ENCODE peak calls at places on chromosomes 3 and 15, in ten cellular contexts. V is spleen, Y is GM20000, X is neural crest cell, Q is ovary, I is HFFc6, G is choroid plexus epithelial cell, E is AG09319, Z is fibroblast of mammary gland, S is cardiac muscle cell. D is an unnamed sample.

GRCh38 chr3:45739944-45740343 is 50.7 kb downstream of the SACM1L start:
- DNase-seq in V (no peak), Y (no peak), X (no peak), Q (no peak), I (no peak), G (no peak), E (no peak), Z (no peak), S (no peak), D (no peak)

GRCh38 chr15:32774022-32774421 is 56.2 kb downstream of the GREM1 start:
- DNase-seq in V (no peak), Y (no peak), X (no peak), Q (no peak), I (peak), G (peak), E (peak), Z (peak), S (no peak), D (no peak)

GRCh38 chr15:66515901-66516322 is 10.8 kb downstream of the ZWILCH start:
- DNase-seq in V (no peak), Y (no peak), X (no peak), Q (no peak), I (no peak), G (peak), E (no peak), Z (no peak), S (no peak), D (no peak)

GRCh38 chr3:96012941-96013340 is 801.5 kb upstream of the EPHA6 start:
- DNase-seq in V (no peak), Y (no peak), X (no peak), Q (no peak), I (no peak), G (no peak), E (no peak), Z (peak), S (no peak), D (no peak)

GRCh38 chr3:104596551-104596950 is 770.2 kb upstream of the ALCAM start:
- DNase-seq in V (no peak), Y (peak), X (peak), Q (no peak), I (peak), G (peak), E (peak), Z (peak), S (peak), D (no peak)

GRCh38 chr3:152960684-152961083 is 125.8 kb downstream of the P2RY1 start:
- DNase-seq in V (no peak), Y (no peak), X (no peak), Q (no peak), I (no peak), G (peak), E (no peak), Z (no peak), S (no peak), D (no peak)

GRCh38 chr15:59300618-59301139 is 72.0 kb downstream of the MYO1E start:
- DNase-seq in V (no peak), Y (no peak), X (no peak), Q (no peak), I (no peak), G (no peak), E (no peak), Z (no peak), S (no peak), D (no peak)

GRCh38 chr15:44882499-44882968 is 74.0 kb upstream of the TERB2 start:
- DNase-seq in V (no peak), Y (peak), X (no peak), Q (no peak), I (no peak), G (no peak), E (no peak), Z (no peak), S (no peak), D (no peak)

GRCh38 chr3:186461141-186461540 is 83.0 kb downstream of the CRYGS start:
- DNase-seq in V (no peak), Y (no peak), X (no peak), Q (no peak), I (peak), G (peak), E (no peak), Z (peak), S (no peak), D (no peak)

GRCh38 chr3:10782011-10782410 is 34.0 kb upstream of the SLC6A11 start:
- DNase-seq in V (no peak), Y (no peak), X (no peak), Q (no peak), I (no peak), G (no peak), E (no peak), Z (no peak), S (no peak), D (no peak)

GRCh38 chr15:45458746-45459403 is 63.7 kb downstream of the SLC30A4 start:
- DNase-seq in V (peak), Y (peak), X (peak), Q (peak), I (peak), G (peak), E (no peak), Z (peak), S (peak), D (no peak)

GRCh38 chr3:181711325-181712135 is at the start of gene SOX2:
- DNase-seq in V (peak), Y (peak), X (peak), Q (peak), I (no peak), G (peak), E (no peak), Z (peak), S (peak), D (peak)

GRCh38 chr15:57253082-57253481 is 123.2 kb upstream of the CGNL1 start:
- DNase-seq in V (no peak), Y (no peak), X (no peak), Q (no peak), I (no peak), G (peak), E (no peak), Z (no peak), S (no peak), D (no peak)

GRCh38 chr3:45864760-45865567 is 21.4 kb upstream of the CCR9 start:
- DNase-seq in V (no peak), Y (peak), X (no peak), Q (no peak), I (no peak), G (no peak), E (no peak), Z (no peak), S (no peak), D (no peak)

GRCh38 chr15:69074843-69075224 is 60.3 kb downstream of the NOX5 start:
- DNase-seq in V (no peak), Y (no peak), X (no peak), Q (no peak), I (no peak), G (peak), E (no peak), Z (no peak), S (peak), D (no peak)

GRCh38 chr15:90684281-90684680 is 32.9 kb upstream of the BLM start:
- DNase-seq in V (no peak), Y (no peak), X (no peak), Q (no peak), I (no peak), G (no peak), E (no peak), Z (no peak), S (no peak), D (no peak)

GRCh38 chr3:192929755-192930491 is 12.3 kb upstream of the MB21D2 start:
- DNase-seq in V (no peak), Y (no peak), X (no peak), Q (no peak), I (peak), G (peak), E (no peak), Z (no peak), S (no peak), D (no peak)

GRCh38 chr3:112604536-112604935 is 36.4 kb downstream of the CCDC80 start:
- DNase-seq in V (no peak), Y (no peak), X (no peak), Q (no peak), I (peak), G (peak), E (peak), Z (peak), S (no peak), D (no peak)

GRCh38 chr3:32003380-32003779 is 21.8 kb downstream of the ZNF860 start:
- DNase-seq in V (no peak), Y (no peak), X (no peak), Q (no peak), I (no peak), G (no peak), E (no peak), Z (no peak), S (no peak), D (no peak)

GRCh38 chr3:32002536-32003368 is 21.2 kb downstream of the ZNF860 start:
- DNase-seq in V (no peak), Y (no peak), X (no peak), Q (no peak), I (no peak), G (no peak), E (no peak), Z (peak), S (no peak), D (no peak)

GRCh38 chr3:31999902-32000439 is 18.4 kb downstream of the ZNF860 start:
- DNase-seq in V (no peak), Y (no peak), X (no peak), Q (no peak), I (no peak), G (no peak), E (no peak), Z (no peak), S (no peak), D (no peak)

GRCh38 chr3:32000877-32001276 is 19.3 kb downstream of the ZNF860 start:
- DNase-seq in V (no peak), Y (no peak), X (no peak), Q (no peak), I (no peak), G (no peak), E (no peak), Z (no peak), S (no peak), D (no peak)

DNA sequence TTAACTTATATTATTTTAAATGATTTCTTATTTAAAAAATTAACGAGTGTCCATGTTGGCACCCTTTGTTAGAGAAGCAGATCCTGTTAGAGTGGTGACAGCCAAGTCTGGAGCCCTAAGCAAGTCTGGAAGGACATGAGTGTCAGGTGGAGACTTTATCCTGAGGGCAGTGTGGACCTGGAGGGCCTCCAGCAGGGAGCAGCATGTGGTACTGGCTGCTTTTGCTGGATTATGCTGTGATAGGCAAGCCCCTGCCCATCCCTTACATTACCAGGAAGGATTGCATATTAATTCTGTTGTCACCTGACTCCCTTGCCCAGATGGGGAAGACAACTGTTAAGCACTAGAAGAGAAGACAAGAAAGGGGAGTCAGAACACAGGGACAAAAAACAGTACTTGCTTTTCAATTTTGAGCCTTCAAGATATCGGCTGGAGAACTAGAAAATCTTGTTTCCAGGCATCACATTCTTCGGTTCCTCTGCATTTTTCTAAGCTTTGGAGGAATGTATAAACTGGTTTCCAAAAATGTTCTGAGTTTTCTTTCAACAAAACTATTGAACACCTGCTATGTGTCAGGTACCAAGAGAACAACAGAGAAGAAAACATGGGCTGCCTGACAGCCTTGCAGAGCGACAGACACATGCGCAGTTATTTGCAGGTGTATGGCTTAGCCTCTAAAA is 22.7 kb downstream of the ZNF860 start:
- DNase-seq in V (no peak), Y (no peak), X (no peak), Q (no peak), I (no peak), G (no peak), E (no peak), Z (no peak), S (no peak), D (no peak)
- TF ChIP-seq CTCF in V (no peak), Y (no peak), X (peak), Q (no peak), I (no peak), G (peak), E (no peak), Z (no peak), S (no peak), D (no peak)

DNA sequence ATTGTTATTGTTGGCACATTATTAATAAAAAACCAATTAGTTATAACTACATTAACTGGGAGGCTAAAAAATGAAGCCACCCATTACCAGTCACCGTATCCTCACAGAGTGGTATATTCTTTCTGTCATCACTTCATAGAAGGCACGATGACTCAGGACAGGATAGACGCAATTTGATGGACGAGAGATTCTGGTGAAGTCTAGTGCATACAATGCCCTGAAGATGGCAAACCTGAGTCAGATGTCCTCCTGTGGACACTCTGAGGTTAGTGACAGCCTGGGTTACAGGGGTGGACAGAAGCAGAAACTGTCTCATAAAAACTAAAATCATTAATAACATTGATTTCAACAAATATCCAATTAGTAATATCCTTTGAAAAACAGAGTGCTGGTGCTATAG is 150.3 kb downstream of the SLC9A9 start:
- DNase-seq in V (no peak), Y (no peak), X (no peak), Q (no peak), I (no peak), G (no peak), E (no peak), Z (peak), S (no peak), D (no peak)
- TF ChIP-seq CTCF in V (no peak), Y (no peak), X (no peak), Q (no peak), I (no peak), G (peak), E (no peak), Z (peak), S (no peak), D (no peak)

GRCh38 chr3:129485681-129486056 is 42.8 kb upstream of the RHO start:
- DNase-seq in V (peak), Y (no peak), X (no peak), Q (peak), I (peak), G (peak), E (peak), Z (peak), S (no peak), D (no peak)

GRCh38 chr3:129483870-129484269 is 43.8 kb downstream of the IFT122 start:
- DNase-seq in V (no peak), Y (no peak), X (no peak), Q (no peak), I (no peak), G (no peak), E (no peak), Z (no peak), S (no peak), D (no peak)

GRCh38 chr3:129486057-129487035 is 42.1 kb upstream of the RHO start:
- DNase-seq in V (no peak), Y (no peak), X (no peak), Q (no peak), I (peak), G (peak), E (peak), Z (peak), S (peak), D (no peak)

GRCh38 chr3:129481783-129482332 is 41.8 kb downstream of the IFT122 start:
- DNase-seq in V (no peak), Y (no peak), X (no peak), Q (peak), I (peak), G (peak), E (no peak), Z (peak), S (no peak), D (no peak)

DNA sequence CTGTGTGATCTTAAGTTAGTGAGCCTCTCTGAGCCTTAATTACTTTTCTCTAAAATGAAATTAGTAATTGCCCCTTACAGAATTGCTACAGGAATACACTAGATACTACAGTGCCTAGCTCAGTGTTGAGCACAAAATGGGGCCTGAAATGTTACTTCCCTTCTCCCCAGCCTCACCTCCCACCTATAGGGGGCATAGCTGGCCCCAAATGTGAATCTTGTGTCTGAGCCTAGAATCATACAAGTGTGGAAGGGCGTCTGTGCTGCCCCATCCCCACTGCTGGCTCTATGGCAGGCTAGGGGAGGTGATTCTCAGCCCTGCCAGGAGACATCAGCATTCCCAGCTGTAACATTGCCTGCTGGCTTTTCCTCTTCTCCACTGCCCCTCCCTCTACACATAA is 42.7 kb downstream of the IFT122 start:
- DNase-seq in V (no peak), Y (no peak), X (no peak), Q (no peak), I (no peak), G (no peak), E (no peak), Z (no peak), S (no peak), D (no peak)
- TF ChIP-seq CTCF in V (no peak), Y (no peak), X (peak), Q (no peak), I (peak), G (peak), E (no peak), Z (peak), S (peak), D (peak)

DNA sequence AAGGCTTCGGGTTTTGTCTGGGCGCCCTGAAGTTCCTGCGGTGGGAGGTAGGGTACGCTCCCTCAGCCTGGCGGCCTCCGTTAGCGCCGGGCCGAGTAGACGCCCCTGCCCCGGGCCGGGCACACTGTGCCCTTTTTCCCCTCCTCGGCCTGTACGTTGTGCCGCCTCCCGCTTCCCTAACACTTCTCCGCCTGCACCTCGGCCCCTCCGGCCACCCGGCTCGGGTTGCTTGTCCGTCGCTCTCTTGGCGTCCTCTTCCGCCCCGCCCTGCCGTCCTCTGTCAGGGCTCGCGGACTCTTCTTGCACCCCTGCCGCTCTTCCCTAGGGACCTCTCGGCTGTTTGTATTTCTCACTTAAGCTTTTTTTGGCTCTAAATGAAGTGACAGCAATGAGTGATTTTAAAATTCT is 384 bp downstream of the KNL1 start:
- DNase-seq in V (peak), Y (peak), X (peak), Q (no peak), I (peak), G (peak), E (no peak), Z (peak), S (peak), D (peak)
- TF ChIP-seq CTCF in V (no peak), Y (no peak), X (peak), Q (no peak), I (peak), G (peak), E (peak), Z (no peak), S (peak), D (peak)

DNA sequence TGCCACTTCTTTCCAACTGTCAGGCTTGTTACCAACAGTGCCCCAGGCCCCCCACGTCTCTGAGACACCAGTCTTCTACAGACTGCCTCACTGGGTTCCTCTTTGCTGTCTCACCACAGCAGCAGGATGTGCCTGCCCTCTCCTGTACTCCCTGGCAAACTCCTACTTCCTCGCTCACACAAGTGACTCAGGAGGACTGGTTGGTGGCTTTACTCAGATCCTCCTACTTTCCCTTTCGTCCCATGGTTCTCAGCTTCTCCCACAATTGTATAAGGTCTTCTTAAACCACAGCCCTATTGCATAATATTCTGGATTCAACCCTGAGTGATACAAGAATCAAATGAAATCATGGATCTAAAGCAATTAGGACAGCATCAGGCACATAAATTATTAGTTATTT is 246.6 kb upstream of the PROK2 start:
- DNase-seq in V (peak), Y (no peak), X (no peak), Q (no peak), I (peak), G (peak), E (no peak), Z (peak), S (no peak), D (no peak)
- TF ChIP-seq CTCF in V (no peak), Y (no peak), X (no peak), Q (no peak), I (peak), G (no peak), E (no peak), Z (peak), S (no peak), D (no peak)

DNA sequence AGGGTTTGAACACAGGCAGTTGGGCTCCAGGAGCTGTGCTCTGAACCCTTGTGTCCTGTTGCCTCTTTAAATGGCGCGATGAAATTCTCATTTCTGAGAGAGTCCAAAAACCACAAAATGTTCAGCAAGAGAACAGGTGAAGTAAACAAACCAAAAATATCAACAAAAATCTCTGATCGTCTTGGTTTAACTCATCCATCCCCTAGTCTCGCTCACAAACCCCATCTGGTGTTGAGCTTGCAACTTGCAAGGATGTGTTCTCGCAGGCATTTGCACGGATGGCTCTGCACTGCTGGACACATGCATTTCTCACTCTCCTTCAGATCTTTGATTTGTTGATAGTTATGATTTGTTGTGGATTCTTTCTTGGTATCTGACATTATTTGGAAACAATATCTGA is 31.1 kb downstream of the FAH start:
- DNase-seq in V (no peak), Y (no peak), X (peak), Q (no peak), I (no peak), G (peak), E (no peak), Z (no peak), S (no peak), D (no peak)
- TF ChIP-seq CTCF in V (no peak), Y (no peak), X (peak), Q (no peak), I (peak), G (peak), E (no peak), Z (peak), S (no peak), D (peak)

GRCh38 chr3:81419196-81419595 is 342.2 kb downstream of the GBE1 start:
- DNase-seq in V (no peak), Y (peak), X (no peak), Q (no peak), I (peak), G (peak), E (peak), Z (peak), S (no peak), D (no peak)
- TF ChIP-seq CTCF in V (no peak), Y (peak), X (peak), Q (no peak), I (peak), G (peak), E (peak), Z (peak), S (peak), D (peak)

D was measured in osteocyte.